ENCODE peak calls at places on chromosomes 11 and 22, in nine cellular contexts. L is kidney epithelial cell, V is glutamatergic neuron, B is sigmoid colon, R is GM10248, G is endothelial cell, U is Calu3, M is tibial nerve, W is AG04449. P is an unnamed sample.
A peak's percentile ranks its signal among the peaks of the same experiment; 100 is the strongest.

GRCh38 chr22:41603873-41604332 is 14.3 kb upstream of the PMM1 start:
- DNase-seq in L (no peak), V (no peak), B (no peak), R (peak; percentile 76), G (no peak), U (no peak), M (no peak), W (no peak), P (no peak)

GRCh38 chr11:43197357-43197756 is 114.4 kb upstream of the API5 start:
- DNase-seq in L (no peak), V (no peak), B (no peak), R (no peak), G (no peak), U (no peak), M (no peak), W (no peak), P (no peak)

GRCh38 chr22:36194971-36195370 is 6.6 kb downstream of the APOL4 start:
- DNase-seq in L (peak; percentile 28), V (peak; percentile 67), B (peak; percentile 88), R (peak; percentile 45), G (peak; percentile 67), U (peak; percentile 63), M (no peak), W (no peak), P (peak; percentile 47)

GRCh38 chr11:12581923-12582322 is 92.3 kb upstream of the TEAD1 start:
- DNase-seq in L (peak; percentile 95), V (no peak), B (no peak), R (no peak), G (no peak), U (peak; percentile 12), M (no peak), W (no peak), P (no peak)

GRCh38 chr11:95570845-95571244 is 218.7 kb downstream of the FAM76B start:
- DNase-seq in L (no peak), V (no peak), B (no peak), R (no peak), G (no peak), U (no peak), M (no peak), W (no peak), P (no peak)

GRCh38 chr11:85875505-85875904 is 20.3 kb downstream of the CCDC83 start:
- DNase-seq in L (no peak), V (no peak), B (no peak), R (no peak), G (no peak), U (no peak), M (no peak), W (no peak), P (no peak)

GRCh38 chr11:33017478-33017877 is 1.8 kb downstream of the DEPDC7 start:
- DNase-seq in L (no peak), V (no peak), B (no peak), R (no peak), G (no peak), U (no peak), M (no peak), W (no peak), P (no peak)

GRCh38 chr11:1127664-1128162 is 30.0 kb upstream of the MUC5AC start:
- DNase-seq in L (no peak), V (no peak), B (peak; percentile 54), R (no peak), G (peak; percentile 2), U (peak; percentile 0), M (no peak), W (no peak), P (no peak)

GRCh38 chr11:130738618-130739017 is 177.7 kb downstream of the SNX19 start:
- DNase-seq in L (no peak), V (no peak), B (no peak), R (no peak), G (no peak), U (no peak), M (no peak), W (no peak), P (no peak)

GRCh38 chr11:119724956-119725355 is 4.0 kb downstream of the NECTIN1 start:
- DNase-seq in L (no peak), V (no peak), B (no peak), R (no peak), G (no peak), U (no peak), M (no peak), W (no peak), P (no peak)

GRCh38 chr11:35364101-35364780 is 55.1 kb downstream of the SLC1A2 start:
- DNase-seq in L (peak; percentile 73), V (no peak), B (peak; percentile 94), R (no peak), G (no peak), U (peak; percentile 59), M (peak; percentile 55), W (peak; percentile 76), P (no peak)

GRCh38 chr22:49608228-49608627 is 219.4 kb downstream of the BRD1 start:
- DNase-seq in L (no peak), V (no peak), B (peak; percentile 40), R (no peak), G (no peak), U (no peak), M (no peak), W (no peak), P (no peak)

GRCh38 chr11:79860336-79860735 is 419.5 kb upstream of the TENM4 start:
- DNase-seq in L (no peak), V (no peak), B (no peak), R (no peak), G (no peak), U (no peak), M (no peak), W (no peak), P (no peak)

GRCh38 chr22:27632451-27633295 is 168.9 kb downstream of the MN1 start:
- DNase-seq in L (no peak), V (no peak), B (no peak), R (no peak), G (no peak), U (no peak), M (no peak), W (no peak), P (no peak)

GRCh38 chr11:10566257-10566956 is 2.1 kb downstream of the LYVE1 start:
- DNase-seq in L (no peak), V (no peak), B (no peak), R (no peak), G (no peak), U (no peak), M (no peak), W (no peak), P (no peak)

GRCh38 chr11:10567466-10567865 is 999 bp downstream of the LYVE1 start:
- DNase-seq in L (no peak), V (no peak), B (no peak), R (no peak), G (no peak), U (no peak), M (no peak), W (no peak), P (no peak)

GRCh38 chr11:10564030-10564429 is 4.4 kb downstream of the LYVE1 start:
- DNase-seq in L (no peak), V (no peak), B (no peak), R (no peak), G (no peak), U (no peak), M (no peak), W (no peak), P (no peak)

GRCh38 chr11:10565493-10565892 is 3.0 kb downstream of the LYVE1 start:
- DNase-seq in L (no peak), V (no peak), B (no peak), R (no peak), G (no peak), U (no peak), M (no peak), W (no peak), P (no peak)

DNA sequence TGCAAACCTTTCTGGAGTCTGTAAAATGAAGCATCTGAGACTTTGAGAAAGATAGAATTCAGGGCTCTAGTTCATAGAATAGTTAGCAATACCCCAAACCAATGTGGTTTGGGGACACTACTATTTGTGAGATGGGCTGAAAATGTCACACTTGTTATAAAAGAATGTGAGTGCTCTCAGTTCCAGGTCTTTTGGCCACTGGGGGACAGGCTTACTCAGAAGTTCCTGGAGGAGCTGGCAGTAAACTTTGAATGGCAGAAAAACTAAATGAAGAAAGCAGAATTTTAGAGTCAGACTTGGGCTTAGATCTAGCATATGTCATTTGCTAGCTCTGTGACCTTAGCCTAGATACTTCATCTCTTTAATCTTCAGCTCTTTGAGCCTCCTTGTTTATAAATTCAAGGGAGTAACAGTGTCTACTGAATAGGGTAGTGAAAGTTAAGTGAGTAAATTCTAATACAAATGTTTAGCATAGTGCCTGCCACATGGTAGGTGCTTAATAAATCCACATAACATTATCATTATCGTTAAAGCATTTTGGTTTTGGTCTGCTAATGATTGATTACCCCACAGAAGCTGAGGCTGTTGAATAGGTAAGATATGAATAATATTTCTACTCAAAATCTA is 3.7 kb downstream of the LYVE1 start:
- DNase-seq in L (no peak), V (no peak), B (no peak), R (no peak), G (no peak), U (no peak), M (no peak), W (no peak), P (no peak)
- TF ChIP-seq CTCF in L (peak; percentile 23), V (no peak), B (no peak), R (peak; percentile 27), G (no peak), U (no peak), M (peak; percentile 40), W (peak; percentile 32), P (peak; percentile 29)

GRCh38 chr11:72478596-72479143 is 44.3 kb upstream of the CLPB start:
- DNase-seq in L (no peak), V (no peak), B (no peak), R (no peak), G (no peak), U (no peak), M (no peak), W (no peak), P (no peak)
- TF ChIP-seq CTCF in L (no peak), V (no peak), B (no peak), R (no peak), G (no peak), U (no peak), M (no peak), W (no peak), P (no peak)

GRCh38 chr11:84390441-84391078 is 1104.4 kb upstream of the CCDC90B start:
- DNase-seq in L (peak; percentile 12), V (no peak), B (no peak), R (no peak), G (peak; percentile 9), U (peak; percentile 23), M (no peak), W (no peak), P (no peak)
- TF ChIP-seq CTCF in L (peak; percentile 21), V (no peak), B (no peak), R (no peak), G (no peak), U (no peak), M (no peak), W (no peak), P (no peak)

DNA sequence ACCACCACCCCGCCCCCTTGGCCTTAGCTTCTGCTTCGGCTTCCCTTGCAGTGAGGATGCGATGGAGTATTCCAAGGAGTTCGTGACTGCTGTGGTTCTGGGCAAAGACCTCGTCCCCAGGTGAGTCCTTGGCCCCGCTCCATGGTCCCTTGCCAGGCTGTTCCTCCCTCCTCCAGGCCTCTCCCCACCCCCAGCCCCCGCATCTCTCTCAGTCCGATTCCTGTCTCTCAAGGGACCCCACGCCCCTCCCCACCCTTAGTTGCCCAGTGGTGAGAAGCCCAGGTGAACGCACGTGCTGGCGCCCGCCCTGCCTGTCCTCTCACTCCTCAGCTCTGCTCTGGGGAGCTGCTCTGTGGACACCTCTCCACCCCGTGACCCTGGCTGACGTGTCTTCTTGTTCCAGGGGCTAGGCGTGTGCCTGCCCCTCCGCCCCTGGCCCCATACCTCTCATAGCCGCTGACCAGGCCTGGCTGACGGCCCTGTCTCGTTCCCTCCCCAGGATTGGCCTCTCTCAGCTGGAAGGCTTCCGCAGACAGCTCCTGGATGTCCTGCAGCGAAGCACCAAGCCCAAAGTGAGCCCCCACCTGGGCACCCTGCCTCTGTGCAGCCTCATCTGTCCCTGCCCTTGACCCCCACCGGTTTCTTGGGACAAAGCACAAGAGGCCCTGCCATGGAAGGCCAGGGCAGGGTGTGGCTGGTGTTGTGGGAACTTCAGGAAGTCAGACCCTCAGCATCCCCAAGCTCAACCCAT is 14.6 kb upstream of the MYRF start:
- DNase-seq in L (no peak), V (no peak), B (no peak), R (no peak), G (no peak), U (no peak), M (no peak), W (no peak), P (no peak)
- TF ChIP-seq CTCF in L (no peak), V (no peak), B (no peak), R (no peak), G (no peak), U (no peak), M (no peak), W (no peak), P (no peak)

P was measured in neural crest cell.